ENCODE peak calls at places on chromosomes 4 and X, in six cellular contexts. Q is stimulated activated CD4-positive, alpha-beta T cell treated with anti-CD3 and anti-CD28 coated beads, Interleukin-12 subunit alpha, Interleukin-12 subunit beta, amount 100 ng/mL, for 24 hours; G is lung microvascular endothelial cell; I is activated CD4-positive, alpha-beta T cell treated with anti-CD3 and anti-CD28 coated beads, Interleukin-2, amount 10 ng/mL, durations not matched to agents 7 days and 5 days; X is activated naive CD8-positive, alpha-beta T cell treated with anti-CD3 and anti-CD28 coated beads for 36 hours; J is stimulated activated naive CD8-positive, alpha-beta T cell treated with anti-CD3 and anti-CD28 coated beads, Interleukin-15, amount 100 ng/mL, for 72 hours. H is an unnamed sample.

GRCh38 chr4:189502841-189503240 is 437.8 kb upstream of the FRG1 start:
- DNase-seq in X (no peak), Q (no peak), I (no peak), G (no peak), J (no peak), H (no peak)

GRCh38 chr4:97366661-97367060 is 776.6 kb downstream of the STPG2 start:
- DNase-seq in I (no peak), J (no peak), G (no peak), Q (no peak), X (no peak), H (no peak)

GRCh38 chr4:3799496-3799895 is 33.3 kb downstream of the ADRA2C start:
- DNase-seq in J (no peak), Q (no peak), G (no peak), X (no peak), I (no peak), H (no peak)

GRCh38 chrX:47191331-47191730 is 2.3 kb upstream of the UBA1 start:
- DNase-seq in J (peak; percentile 50), Q (peak; percentile 25), X (peak; percentile 53), I (peak; percentile 59), G (peak; percentile 14), H (no peak)

GRCh38 chr4:183995489-183996049 is 90.5 kb downstream of the STOX2 start:
- DNase-seq in X (no peak), G (no peak), I (no peak), J (no peak), Q (no peak), H (no peak)

GRCh38 chrX:71679575-71680207 is 12.3 kb downstream of the LOC101059915 start:
- DNase-seq in G (no peak), X (no peak), J (no peak), Q (no peak), I (no peak), H (no peak)

GRCh38 chr4:186032259-186032658 is 36.7 kb upstream of the TLR3 start:
- DNase-seq in G (no peak), X (no peak), Q (no peak), I (no peak), J (no peak), H (no peak)

GRCh38 chr4:121192500-121192899 is 28.4 kb upstream of the TNIP3 start:
- DNase-seq in J (no peak), I (peak; percentile 25), X (no peak), G (peak; percentile 48), Q (no peak), H (peak; percentile 20)

GRCh38 chr4:81454498-81454897 is 17.2 kb downstream of the RASGEF1B start:
- DNase-seq in I (peak; percentile 22), Q (peak; percentile 16), G (peak; percentile 2), X (peak; percentile 36), J (peak; percentile 37), H (no peak)

GRCh38 chr4:7398788-7399432 is 35.8 kb downstream of the PSAPL1 start:
- DNase-seq in I (no peak), X (no peak), Q (no peak), G (no peak), J (no peak), H (no peak)

GRCh38 chr4:180058731-180059215 is 2184.4 kb upstream of the TENM3 start:
- DNase-seq in Q (no peak), J (no peak), X (peak; percentile 21), G (peak; percentile 17), I (no peak), H (peak; percentile 5)